ENCODE peak calls at places on chromosomes 1 and 21, in seven cellular contexts. One of them, this sample, is unnamed.

GRCh38 chr1:1054971-1055370 is 19.1 kb downstream of the RNF223 start:
- DNase-seq in stomach: no peak
- DNase-seq in psoas muscle: no peak
- DNase-seq in AG04450: no peak
- DNase-seq in colonic mucosa: no peak
- DNase-seq in testis: no peak
- DNase-seq in cardiac fibroblast: no peak
- DNase-seq in this sample: no peak

GRCh38 chr1:74679811-74680210 is 6.2 kb upstream of the ERICH3 start:
- DNase-seq in AG04450: no peak
- DNase-seq in stomach: no peak
- DNase-seq in colonic mucosa: no peak
- DNase-seq in psoas muscle: no peak
- DNase-seq in testis: no peak
- DNase-seq in cardiac fibroblast: no peak
- DNase-seq in this sample: no peak

GRCh38 chr1:27099904-27100796 is 54.8 kb downstream of the SLC9A1 start:
- DNase-seq in AG04450: no peak
- DNase-seq in psoas muscle: peak
- DNase-seq in cardiac fibroblast: no peak
- DNase-seq in stomach: no peak
- DNase-seq in testis: peak
- DNase-seq in colonic mucosa: peak
- DNase-seq in this sample: peak

GRCh38 chr1:160942926-160943325 is 11.7 kb downstream of the ITLN2 start:
- DNase-seq in AG04450: no peak
- DNase-seq in stomach: no peak
- DNase-seq in testis: no peak
- DNase-seq in cardiac fibroblast: no peak
- DNase-seq in psoas muscle: no peak
- DNase-seq in colonic mucosa: no peak
- DNase-seq in this sample: no peak

GRCh38 chr1:147892731-147893214 is 9.8 kb upstream of the GJA8 start:
- DNase-seq in colonic mucosa: peak
- DNase-seq in stomach: no peak
- DNase-seq in testis: peak
- DNase-seq in psoas muscle: no peak
- DNase-seq in AG04450: peak
- DNase-seq in cardiac fibroblast: peak
- DNase-seq in this sample: peak

GRCh38 chr1:38240626-38241025 is 194.0 kb upstream of the POU3F1 start:
- DNase-seq in psoas muscle: no peak
- DNase-seq in testis: no peak
- DNase-seq in AG04450: no peak
- DNase-seq in cardiac fibroblast: no peak
- DNase-seq in stomach: no peak
- DNase-seq in colonic mucosa: no peak
- DNase-seq in this sample: no peak

GRCh38 chr1:45569962-45570581 is 13.8 kb upstream of the NASP start:
- DNase-seq in colonic mucosa: peak
- DNase-seq in stomach: peak
- DNase-seq in testis: peak
- DNase-seq in AG04450: peak
- DNase-seq in psoas muscle: peak
- DNase-seq in cardiac fibroblast: peak
- DNase-seq in this sample: peak

GRCh38 chr1:100896481-100896982 is 642 bp downstream of the SLC30A7 start:
- DNase-seq in cardiac fibroblast: peak
- DNase-seq in AG04450: no peak
- DNase-seq in psoas muscle: no peak
- DNase-seq in colonic mucosa: peak
- DNase-seq in testis: peak
- DNase-seq in stomach: peak
- DNase-seq in this sample: peak

GRCh38 chr1:219174672-219175564 is 1.2 kb downstream of the LYPLAL1 start:
- DNase-seq in colonic mucosa: peak
- DNase-seq in cardiac fibroblast: peak
- DNase-seq in testis: peak
- DNase-seq in psoas muscle: no peak
- DNase-seq in stomach: no peak
- DNase-seq in AG04450: peak
- DNase-seq in this sample: peak

GRCh38 chr1:17922833-17923232 is 167.7 kb downstream of the ACTL8 start:
- DNase-seq in stomach: peak
- DNase-seq in AG04450: no peak
- DNase-seq in cardiac fibroblast: peak
- DNase-seq in colonic mucosa: peak
- DNase-seq in testis: peak
- DNase-seq in psoas muscle: peak
- DNase-seq in this sample: no peak

GRCh38 chr1:157163273-157164127 is 25.3 kb upstream of the ETV3 start:
- DNase-seq in stomach: peak
- DNase-seq in psoas muscle: peak
- DNase-seq in cardiac fibroblast: peak
- DNase-seq in AG04450: no peak
- DNase-seq in testis: peak
- DNase-seq in colonic mucosa: peak
- DNase-seq in this sample: peak

GRCh38 chr1:154468480-154469240 is 33.4 kb upstream of the TDRD10 start:
- DNase-seq in psoas muscle: no peak
- DNase-seq in cardiac fibroblast: no peak
- DNase-seq in stomach: no peak
- DNase-seq in testis: no peak
- DNase-seq in colonic mucosa: no peak
- DNase-seq in AG04450: no peak
- DNase-seq in this sample: no peak

GRCh38 chr1:171226757-171227370 is 21.4 kb upstream of the FMO1 start:
- DNase-seq in cardiac fibroblast: peak
- DNase-seq in AG04450: peak
- DNase-seq in stomach: peak
- DNase-seq in colonic mucosa: peak
- DNase-seq in psoas muscle: no peak
- DNase-seq in testis: peak
- DNase-seq in this sample: peak

GRCh38 chr1:7539772-7540175 is 231.3 kb upstream of the VAMP3 start:
- DNase-seq in AG04450: no peak
- DNase-seq in colonic mucosa: peak
- DNase-seq in testis: no peak
- DNase-seq in stomach: peak
- DNase-seq in cardiac fibroblast: peak
- DNase-seq in psoas muscle: no peak
- DNase-seq in this sample: peak

GRCh38 chr1:20786310-20787099 is 602 bp downstream of the HP1BP3 start:
- DNase-seq in AG04450: peak
- DNase-seq in psoas muscle: peak
- DNase-seq in stomach: peak
- DNase-seq in cardiac fibroblast: peak
- DNase-seq in testis: peak
- DNase-seq in colonic mucosa: peak
- DNase-seq in this sample: peak

GRCh38 chr1:1116701-1117468 is 996 bp upstream of the C1orf159 start:
- DNase-seq in cardiac fibroblast: peak
- DNase-seq in psoas muscle: no peak
- DNase-seq in colonic mucosa: peak
- DNase-seq in AG04450: no peak
- DNase-seq in testis: no peak
- DNase-seq in stomach: no peak
- DNase-seq in this sample: no peak

GRCh38 chr1:34419662-34420061 is 243.0 kb downstream of the C1orf94 start:
- DNase-seq in cardiac fibroblast: no peak
- DNase-seq in colonic mucosa: no peak
- DNase-seq in stomach: no peak
- DNase-seq in testis: no peak
- DNase-seq in AG04450: no peak
- DNase-seq in psoas muscle: no peak
- DNase-seq in this sample: no peak

GRCh38 chr1:165635823-165636222 is 4.8 kb downstream of the MGST3 start:
- DNase-seq in stomach: no peak
- DNase-seq in cardiac fibroblast: no peak
- DNase-seq in AG04450: no peak
- DNase-seq in psoas muscle: no peak
- DNase-seq in colonic mucosa: no peak
- DNase-seq in testis: no peak
- DNase-seq in this sample: no peak

GRCh38 chr1:17725811-17726582 is 29.1 kb upstream of the ACTL8 start:
- DNase-seq in psoas muscle: no peak
- DNase-seq in stomach: no peak
- DNase-seq in cardiac fibroblast: no peak
- DNase-seq in AG04450: no peak
- DNase-seq in colonic mucosa: no peak
- DNase-seq in testis: no peak
- DNase-seq in this sample: no peak

GRCh38 chr21:43268086-43268803 is 99.4 kb downstream of the CRYAA start:
- DNase-seq in AG04450: no peak
- DNase-seq in psoas muscle: peak
- DNase-seq in colonic mucosa: no peak
- DNase-seq in cardiac fibroblast: no peak
- DNase-seq in testis: no peak
- DNase-seq in stomach: no peak
- DNase-seq in this sample: no peak

GRCh38 chr1:32703479-32704291 is 1.1 kb upstream of the SYNC start:
- DNase-seq in psoas muscle: no peak
- DNase-seq in testis: peak
- DNase-seq in cardiac fibroblast: peak
- DNase-seq in AG04450: peak
- DNase-seq in stomach: no peak
- DNase-seq in colonic mucosa: no peak
- DNase-seq in this sample: peak

GRCh38 chr1:30857062-30857461 is 51.5 kb downstream of the SDC3 start:
- DNase-seq in AG04450: no peak
- DNase-seq in colonic mucosa: no peak
- DNase-seq in stomach: no peak
- DNase-seq in testis: no peak
- DNase-seq in psoas muscle: no peak
- DNase-seq in cardiac fibroblast: no peak
- DNase-seq in this sample: no peak

GRCh38 chr1:218488986-218489385 is 143.8 kb downstream of the TGFB2 start:
- DNase-seq in cardiac fibroblast: peak
- DNase-seq in testis: no peak
- DNase-seq in stomach: no peak
- DNase-seq in AG04450: no peak
- DNase-seq in colonic mucosa: no peak
- DNase-seq in psoas muscle: no peak
- DNase-seq in this sample: peak

GRCh38 chr1:192104852-192105251 is 53.4 kb upstream of the RGS18 start:
- DNase-seq in testis: no peak
- DNase-seq in cardiac fibroblast: peak
- DNase-seq in colonic mucosa: no peak
- DNase-seq in stomach: no peak
- DNase-seq in psoas muscle: no peak
- DNase-seq in AG04450: peak
- DNase-seq in this sample: peak

GRCh38 chr1:173330149-173330951 is 123.2 kb upstream of the TNFSF4 start:
- DNase-seq in psoas muscle: no peak
- DNase-seq in AG04450: no peak
- DNase-seq in colonic mucosa: no peak
- DNase-seq in testis: no peak
- DNase-seq in cardiac fibroblast: peak
- DNase-seq in stomach: no peak
- DNase-seq in this sample: peak
- TF ChIP-seq CTCF in psoas muscle: no peak
- TF ChIP-seq CTCF in AG04450: no peak
- TF ChIP-seq CTCF in colonic mucosa: no peak
- TF ChIP-seq CTCF in testis: no peak
- TF ChIP-seq CTCF in cardiac fibroblast: no peak
- TF ChIP-seq CTCF in stomach: no peak
- TF ChIP-seq CTCF in this sample: no peak

GRCh38 chr1:39358491-39358890 is 132.9 kb upstream of the BMP8A start:
- DNase-seq in psoas muscle: no peak
- DNase-seq in cardiac fibroblast: no peak
- DNase-seq in stomach: no peak
- DNase-seq in colonic mucosa: no peak
- DNase-seq in testis: no peak
- DNase-seq in AG04450: no peak
- DNase-seq in this sample: no peak

GRCh38 chr1:39352881-39353280 is 138.6 kb upstream of the BMP8A start:
- DNase-seq in cardiac fibroblast: no peak
- DNase-seq in psoas muscle: no peak
- DNase-seq in stomach: no peak
- DNase-seq in colonic mucosa: no peak
- DNase-seq in testis: no peak
- DNase-seq in AG04450: no peak
- DNase-seq in this sample: no peak

GRCh38 chr1:39359028-39359570 is 132.3 kb upstream of the BMP8A start:
- DNase-seq in cardiac fibroblast: peak
- DNase-seq in colonic mucosa: no peak
- DNase-seq in AG04450: no peak
- DNase-seq in psoas muscle: no peak
- DNase-seq in stomach: peak
- DNase-seq in testis: no peak
- DNase-seq in this sample: no peak

DNA sequence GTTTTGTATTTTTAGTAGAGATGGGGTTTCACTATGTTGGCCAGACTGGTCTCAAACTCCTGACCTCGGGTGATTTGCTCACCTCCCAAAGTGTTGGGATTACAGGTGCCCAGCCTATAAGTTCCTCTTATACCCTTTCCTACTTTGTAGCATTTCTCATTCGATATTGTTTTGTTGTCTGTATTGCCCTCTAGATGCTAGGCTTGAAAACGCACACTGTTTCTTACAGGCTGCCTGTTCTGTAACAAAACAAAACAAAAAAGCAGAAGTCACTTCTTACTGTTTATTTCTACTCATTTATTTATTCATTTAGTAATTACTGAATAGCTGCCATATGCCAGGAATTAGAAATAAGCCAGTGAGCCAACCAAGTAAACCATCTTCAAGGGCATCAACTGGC is 136.9 kb upstream of the BMP8A start:
- DNase-seq in cardiac fibroblast: no peak
- DNase-seq in stomach: no peak
- DNase-seq in testis: no peak
- DNase-seq in AG04450: no peak
- DNase-seq in colonic mucosa: no peak
- DNase-seq in psoas muscle: no peak
- DNase-seq in this sample: no peak
- TF ChIP-seq CTCF in cardiac fibroblast: no peak
- TF ChIP-seq CTCF in stomach: no peak
- TF ChIP-seq CTCF in testis: no peak
- TF ChIP-seq CTCF in AG04450: peak
- TF ChIP-seq CTCF in colonic mucosa: no peak
- TF ChIP-seq CTCF in psoas muscle: no peak
- TF ChIP-seq CTCF in this sample: no peak

DNA sequence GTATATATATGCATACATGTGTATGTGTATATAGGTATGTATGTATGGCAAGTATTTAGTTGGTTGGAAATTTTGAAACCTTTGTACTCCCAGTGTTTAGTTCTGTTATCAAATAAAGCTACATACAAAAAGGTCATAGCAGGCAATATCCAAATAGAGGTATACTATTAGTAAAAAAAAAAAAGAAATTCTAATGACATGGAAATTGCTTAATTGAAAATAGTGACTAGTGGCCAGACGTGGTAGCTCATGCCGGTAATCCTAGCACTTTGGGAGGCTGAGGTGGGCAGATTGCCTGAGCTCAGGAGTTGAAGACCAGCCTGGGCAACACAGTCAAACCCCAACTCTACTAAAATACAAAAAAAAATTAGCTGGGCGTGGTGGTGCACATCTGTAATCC is 351.6 kb upstream of the NR5A2 start:
- DNase-seq in AG04450: no peak
- DNase-seq in stomach: no peak
- DNase-seq in cardiac fibroblast: no peak
- DNase-seq in testis: no peak
- DNase-seq in psoas muscle: no peak
- DNase-seq in colonic mucosa: no peak
- DNase-seq in this sample: no peak
- TF ChIP-seq CTCF in AG04450: no peak
- TF ChIP-seq CTCF in stomach: no peak
- TF ChIP-seq CTCF in cardiac fibroblast: no peak
- TF ChIP-seq CTCF in testis: no peak
- TF ChIP-seq CTCF in psoas muscle: no peak
- TF ChIP-seq CTCF in colonic mucosa: no peak
- TF ChIP-seq CTCF in this sample: no peak

GRCh38 chr1:63004868-63005267 is 220.9 kb downstream of the ATG4C start:
- DNase-seq in testis: peak
- DNase-seq in AG04450: no peak
- DNase-seq in cardiac fibroblast: peak
- DNase-seq in stomach: no peak
- DNase-seq in colonic mucosa: no peak
- DNase-seq in psoas muscle: no peak
- DNase-seq in this sample: peak
- TF ChIP-seq CTCF in testis: no peak
- TF ChIP-seq CTCF in AG04450: no peak
- TF ChIP-seq CTCF in cardiac fibroblast: peak
- TF ChIP-seq CTCF in stomach: no peak
- TF ChIP-seq CTCF in colonic mucosa: no peak
- TF ChIP-seq CTCF in psoas muscle: no peak
- TF ChIP-seq CTCF in this sample: no peak